ENCODE peak calls at places on chromosomes 12 and 14, in four cellular contexts. D, V, A and O are unnamed samples.

GRCh38 chr12:26770239-26771070 is 62.5 kb downstream of the ITPR2 start:
- DNase-seq in V (no peak), D (no peak), A (no peak), O (no peak)

GRCh38 chr12:51320695-51321320 is 3.2 kb downstream of the BIN2 start:
- DNase-seq in A (no peak), D (no peak), V (peak; percentile 51), O (no peak)

GRCh38 chr14:21069388-21070082 is 569 bp upstream of the ARHGEF40 start:
- DNase-seq in V (peak; percentile 43), D (no peak), A (peak; percentile 89), O (no peak)

GRCh38 chr12:25328082-25328712 is 77.5 kb upstream of the KRAS start:
- DNase-seq in V (peak; percentile 75), D (no peak), A (no peak), O (no peak)

GRCh38 chr12:56299308-56299852 is 750 bp downstream of the CS start:
- DNase-seq in V (no peak), A (no peak), D (no peak), O (no peak)

GRCh38 chr12:104737682-104738370 is 220.3 kb downstream of the SLC41A2 start:
- DNase-seq in D (no peak), V (no peak), A (no peak), O (no peak)

GRCh38 chr14:61153436-61153835 is 127.7 kb downstream of the TMEM30B start:
- DNase-seq in D (no peak), V (peak; percentile 15), A (no peak), O (no peak)

GRCh38 chr14:73726025-73726961 is 12.1 kb upstream of the PNMA1 start:
- DNase-seq in V (peak; percentile 48), A (peak; percentile 84), D (no peak), O (no peak)

GRCh38 chr14:99351166-99352007 is 79.4 kb upstream of the BCL11B start:
- DNase-seq in D (no peak), A (no peak), V (no peak), O (no peak)

GRCh38 chr14:76320975-76321374 is 55.0 kb upstream of the ESRRB start:
- DNase-seq in D (no peak), A (no peak), V (no peak), O (no peak)

GRCh38 chr14:68113328-68113930 is 293.9 kb downstream of the RAD51B start:
- DNase-seq in A (no peak), D (no peak), V (peak; percentile 53), O (no peak)

GRCh38 chr14:104650057-104650980 is 39.1 kb upstream of the INF2 start:
- DNase-seq in D (peak; percentile 60), A (peak; percentile 92), V (peak; percentile 49), O (peak; percentile 72)

GRCh38 chr12:67456281-67456918 is 187.2 kb downstream of the CAND1 start:
- DNase-seq in V (peak; percentile 84), D (no peak), A (no peak), O (no peak)

GRCh38 chr14:81166126-81166525 is 54.6 kb downstream of the GTF2A1 start:
- DNase-seq in V (no peak), A (no peak), D (no peak), O (no peak)

GRCh38 chr12:132284618-132285310 is 44.6 kb downstream of the GALNT9 start:
- DNase-seq in D (no peak), A (no peak), V (no peak), O (no peak)